ENCODE peak calls at places on chromosomes 6 and 20, in eight cellular contexts. U, W, F, P, Y, O, E and D are unnamed samples.
A peak's percentile ranks its signal among the peaks of the same experiment; 100 is the strongest.

GRCh38 chr6:13920584-13920983 is 4.2 kb upstream of the RNF182 start:
- DNase-seq in U (no peak), W (no peak), F (no peak), P (no peak), Y (no peak), O (no peak), E (no peak), D (no peak)

GRCh38 chr20:5863040-5863811 is 87.1 kb downstream of the TRMT6 start:
- DNase-seq in U (peak; percentile 72), W (no peak), F (no peak), P (no peak), Y (no peak), O (peak; percentile 68), E (peak; percentile 72), D (no peak)

GRCh38 chr6:154909821-154910220 is 85.3 kb upstream of the TIAM2 start:
- DNase-seq in U (peak; percentile 25), W (no peak), F (no peak), P (no peak), Y (no peak), O (no peak), E (no peak), D (no peak)

GRCh38 chr6:16132909-16133308 is 4.0 kb downstream of the MYLIP start:
- DNase-seq in U (no peak), W (no peak), F (no peak), P (no peak), Y (no peak), O (no peak), E (no peak), D (no peak)

GRCh38 chr6:93784794-93785757 is 365.7 kb upstream of the EPHA7 start:
- DNase-seq in U (no peak), W (peak; percentile 24), F (no peak), P (no peak), Y (no peak), O (no peak), E (no peak), D (no peak)

GRCh38 chr6:84524636-84525035 is 239.8 kb downstream of the TBX18 start:
- DNase-seq in U (no peak), W (no peak), F (no peak), P (no peak), Y (no peak), O (no peak), E (no peak), D (no peak)

GRCh38 chr6:1724616-1725015 is 114.9 kb downstream of the FOXC1 start:
- DNase-seq in U (no peak), W (no peak), F (peak; percentile 80), P (peak; percentile 79), Y (peak; percentile 74), O (no peak), E (peak; percentile 32), D (peak; percentile 91)

GRCh38 chr6:28807682-28808280 is 116.0 kb downstream of the TRIM27 start:
- DNase-seq in U (peak; percentile 69), W (no peak), F (no peak), P (peak; percentile 75), Y (no peak), O (no peak), E (no peak), D (no peak)

GRCh38 chr6:21529431-21529830 is 64.1 kb upstream of the SOX4 start:
- DNase-seq in U (no peak), W (no peak), F (no peak), P (no peak), Y (no peak), O (no peak), E (no peak), D (no peak)

GRCh38 chr6:87633851-87634250 is 43.9 kb downstream of the ORC3 start:
- DNase-seq in U (no peak), W (no peak), F (no peak), P (no peak), Y (no peak), O (no peak), E (no peak), D (no peak)

GRCh38 chr6:43113431-43114260 is 37.5 kb downstream of the PTK7 start:
- DNase-seq in U (no peak), W (no peak), F (no peak), P (no peak), Y (no peak), O (no peak), E (no peak), D (peak; percentile 28)

GRCh38 chr20:14997791-14998190 is 660.4 kb upstream of the FLRT3 start:
- DNase-seq in U (no peak), W (no peak), F (no peak), P (no peak), Y (no peak), O (no peak), E (no peak), D (no peak)

GRCh38 chr6:163398104-163398503 is 16.4 kb upstream of the QKI start:
- DNase-seq in U (no peak), W (no peak), F (no peak), P (no peak), Y (no peak), O (no peak), E (no peak), D (no peak)

GRCh38 chr20:48769111-48769879 is 58.5 kb downstream of the PREX1 start:
- DNase-seq in U (no peak), W (no peak), F (peak; percentile 33), P (no peak), Y (no peak), O (no peak), E (no peak), D (no peak)

GRCh38 chr6:111480988-111481830 is 1.8 kb downstream of the REV3L start:
- DNase-seq in U (peak; percentile 30), W (no peak), F (no peak), P (no peak), Y (no peak), O (no peak), E (no peak), D (no peak)

GRCh38 chr6:150527100-150527499 is 72.6 kb upstream of the PLEKHG1 start:
- DNase-seq in U (peak; percentile 2), W (no peak), F (no peak), P (no peak), Y (no peak), O (no peak), E (no peak), D (no peak)

GRCh38 chr6:44234101-44235090 is 11.0 kb downstream of the SLC29A1 start:
- DNase-seq in U (peak; percentile 73), W (peak; percentile 69), F (peak; percentile 65), P (no peak), Y (peak; percentile 89), O (peak; percentile 83), E (peak; percentile 76), D (peak; percentile 71)

GRCh38 chr6:44230034-44230675 is 6.8 kb downstream of the SLC29A1 start:
- DNase-seq in U (no peak), W (no peak), F (no peak), P (no peak), Y (no peak), O (no peak), E (no peak), D (no peak)

GRCh38 chr6:44233560-44234100 is 10.2 kb downstream of the SLC29A1 start:
- DNase-seq in U (no peak), W (no peak), F (no peak), P (no peak), Y (no peak), O (peak; percentile 29), E (no peak), D (no peak)

GRCh38 chr6:44235269-44235668 is 11.6 kb upstream of the HSP90AB1 start:
- DNase-seq in U (no peak), W (no peak), F (no peak), P (no peak), Y (no peak), O (peak; percentile 15), E (no peak), D (no peak)

DNA sequence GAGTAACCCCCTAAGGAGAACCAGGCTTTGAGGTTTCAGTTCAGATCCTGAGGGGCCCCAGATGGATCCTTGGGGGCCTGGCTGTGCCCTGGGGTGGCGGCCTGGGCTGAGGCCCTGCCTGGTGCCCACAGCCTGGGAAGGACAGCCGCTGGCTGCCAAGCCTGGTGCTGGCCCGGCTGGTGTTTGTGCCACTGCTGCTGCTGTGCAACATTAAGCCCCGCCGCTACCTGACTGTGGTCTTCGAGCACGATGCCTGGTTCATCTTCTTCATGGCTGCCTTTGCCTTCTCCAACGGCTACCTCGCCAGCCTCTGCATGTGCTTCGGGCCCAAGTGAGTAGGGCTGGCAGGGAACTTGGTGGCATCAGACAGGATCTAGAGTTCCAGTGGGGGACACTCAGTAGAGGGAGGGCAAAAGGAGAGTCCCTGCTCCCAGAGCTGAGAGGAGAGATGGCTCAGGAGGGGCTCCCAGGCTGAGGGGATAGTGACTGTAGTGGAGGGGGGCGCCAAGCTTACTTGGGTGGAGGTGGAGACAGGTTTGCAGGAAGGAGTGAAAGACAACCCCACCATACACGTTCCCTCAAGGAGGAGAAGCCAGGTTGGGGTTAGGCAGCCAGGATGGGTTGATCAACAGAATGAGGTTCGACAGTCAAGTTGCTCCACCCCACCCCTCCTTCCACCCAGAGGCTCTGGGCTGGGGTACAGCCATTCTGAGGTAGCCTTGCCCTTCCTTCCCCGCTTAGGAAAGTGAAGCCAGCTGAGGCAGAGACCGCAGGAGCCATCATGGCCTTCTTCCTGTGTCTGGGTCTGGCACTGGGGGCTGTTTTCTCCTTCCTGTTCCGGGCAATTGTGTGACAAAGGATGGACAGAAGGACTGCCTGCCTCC is 9.5 kb downstream of the SLC29A1 start:
- DNase-seq in U (no peak), W (no peak), F (no peak), P (no peak), Y (no peak), O (peak; percentile 11), E (no peak), D (no peak)
- H3K36me3 ChIP-seq in U (peaks cover 2% of the 10 kb centered on the region), W (no peaks in the 10 kb centered on the region), F (peaks cover 48% of the 10 kb centered on the region), P (peaks cover 19% of the 10 kb centered on the region), Y (peaks cover 13% of the 10 kb centered on the region), O (no peaks in the 10 kb centered on the region), E (peaks cover 12% of the 10 kb centered on the region), D (no peaks in the 10 kb centered on the region)

GRCh38 chr6:26271640-26272090 is 93.3 kb upstream of the BTN3A2 start:
- DNase-seq in U (no peak), W (no peak), F (no peak), P (no peak), Y (no peak), O (no peak), E (no peak), D (peak; percentile 27)
- TF ChIP-seq POLR2A in U (no peak), W (no peak), F (no peak), P (no peak), Y (no peak), O (no peak), E (no peak), D (no peak)

GRCh38 chr20:910840-911770 is 5.0 kb downstream of the ANGPT4 start:
- DNase-seq in U (peak; percentile 10), W (peak; percentile 64), F (no peak), P (no peak), Y (no peak), O (peak; percentile 54), E (no peak), D (no peak)
- H3K27me3 ChIP-seq in U (no peaks in the 10 kb centered on the region), W (no peaks in the 10 kb centered on the region), F (no peaks in the 10 kb centered on the region), P (no peaks in the 10 kb centered on the region), Y (no peaks in the 10 kb centered on the region), O (no peaks in the 10 kb centered on the region), E (no peaks in the 10 kb centered on the region), D (peaks cover 4% of the 10 kb centered on the region)

DNA sequence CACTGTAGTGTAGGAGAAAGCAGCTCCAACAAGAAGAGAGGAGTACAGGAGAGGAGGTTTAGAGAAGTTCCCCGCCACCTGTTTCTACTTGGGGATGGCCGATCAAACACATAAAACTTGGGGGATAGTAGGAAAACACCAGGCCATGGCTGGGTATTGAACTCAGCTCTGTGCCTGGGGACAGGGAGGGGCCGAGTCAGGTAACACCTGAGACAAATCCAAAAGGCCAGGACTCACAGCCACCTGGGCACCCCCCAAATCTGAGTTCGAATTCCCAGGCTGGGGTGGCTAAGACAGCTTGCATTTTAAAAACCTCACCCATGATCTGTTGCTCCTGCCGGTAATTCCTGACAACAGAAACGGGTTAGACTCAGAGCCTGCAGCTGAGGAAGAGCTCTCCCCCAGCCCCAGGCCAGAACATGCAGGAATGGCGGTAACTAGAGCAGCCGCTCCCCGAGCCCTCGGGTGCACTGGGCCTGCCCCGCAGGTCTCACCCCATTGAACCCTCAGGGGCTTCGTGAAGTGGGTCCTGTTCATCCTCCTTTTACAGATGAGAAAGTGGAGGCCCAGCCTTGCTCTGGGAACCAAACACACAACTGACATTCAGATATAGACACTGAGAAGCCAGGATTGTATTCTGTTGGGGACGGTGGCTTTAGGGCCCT is 61.0 kb downstream of the TCP11 start:
- DNase-seq in U (no peak), W (no peak), F (no peak), P (no peak), Y (no peak), O (no peak), E (no peak), D (peak; percentile 3)
- H3K36me3 ChIP-seq in U (peaks cover 36% of the 10 kb centered on the region), W (no peaks in the 10 kb centered on the region), F (peaks cover 95% of the 10 kb centered on the region), P (peaks cover 2% of the 10 kb centered on the region), Y (peaks cover 47% of the 10 kb centered on the region), O (no peaks in the 10 kb centered on the region), E (peaks cover 12% of the 10 kb centered on the region), D (peaks cover 48% of the 10 kb centered on the region)